ENCODE peak calls at places on chromosomes 3 and 15, in six cellular contexts. N, L, M, U, I and Z are unnamed samples.

GRCh38 chr3:63993653-63994079 is 29.6 kb downstream of the PSMD6 start:
- DNase-seq in N (peak; percentile 82), I (no peak), U (peak; percentile 68), M (peak; percentile 52), L (peak; percentile 48), Z (peak; percentile 76)

GRCh38 chr3:111676177-111677021 is 81.3 kb upstream of the ZBED2 start:
- DNase-seq in M (no peak), I (no peak), N (peak; percentile 12), U (peak; percentile 81), L (no peak), Z (peak; percentile 56)

GRCh38 chr3:144229973-144230372 is 258.4 kb downstream of the DIPK2A start:
- DNase-seq in L (no peak), I (no peak), N (peak; percentile 6), U (no peak), M (no peak), Z (no peak)

GRCh38 chr3:97823503-97824004 is 1.7 kb downstream of the CRYBG3 start:
- DNase-seq in L (no peak), N (peak; percentile 30), I (no peak), M (no peak), U (no peak), Z (no peak)

GRCh38 chr15:59372352-59373211 is at the start of gene MYO1E:
- DNase-seq in L (peak; percentile 53), I (peak; percentile 75), U (peak; percentile 92), N (peak; percentile 97), M (peak; percentile 89), Z (no peak)

GRCh38 chr3:177804646-177805045 is 607.4 kb upstream of the TBL1XR1 start:
- DNase-seq in I (no peak), U (no peak), L (no peak), N (no peak), M (no peak), Z (no peak)

GRCh38 chr3:99713440-99713839 is 75.0 kb downstream of the COL8A1 start:
- DNase-seq in U (no peak), L (no peak), I (no peak), N (no peak), M (no peak), Z (no peak)

GRCh38 chr3:42013652-42014442 is 51.9 kb upstream of the ULK4 start:
- DNase-seq in I (no peak), M (peak; percentile 63), L (peak; percentile 52), U (peak; percentile 55), N (no peak), Z (no peak)

GRCh38 chr3:11118181-11118682 is 36.1 kb upstream of the HRH1 start:
- DNase-seq in I (no peak), L (no peak), N (peak; percentile 91), U (no peak), M (no peak), Z (no peak)

GRCh38 chr3:184737641-184738518 is 26.0 kb upstream of the MAGEF1 start:
- DNase-seq in I (no peak), U (no peak), M (no peak), N (peak; percentile 53), L (no peak), Z (no peak)

GRCh38 chr15:28060005-28060404 is 39.1 kb downstream of the OCA2 start:
- DNase-seq in L (no peak), U (no peak), M (no peak), I (no peak), N (no peak), Z (no peak)

GRCh38 chr15:41823502-41823901 is 4.4 kb upstream of the JMJD7 start:
- DNase-seq in L (no peak), U (no peak), M (no peak), N (no peak), I (no peak), Z (no peak)

GRCh38 chr3:171123913-171124312 is 97.4 kb upstream of the SLC2A2 start:
- DNase-seq in L (no peak), U (no peak), N (no peak), I (no peak), M (no peak), Z (no peak)

GRCh38 chr3:55765398-55765797 is 278.3 kb upstream of the WNT5A start:
- DNase-seq in N (no peak), I (no peak), U (no peak), L (no peak), M (no peak), Z (no peak)

GRCh38 chr3:20073068-20073467 is 32.8 kb downstream of the KAT2B start:
- DNase-seq in M (no peak), N (no peak), L (no peak), I (no peak), U (no peak), Z (no peak)

GRCh38 chr3:160577551-160578195 is 12.3 kb upstream of the KPNA4 start:
- DNase-seq in N (peak; percentile 42), L (no peak), I (no peak), M (no peak), U (no peak), Z (peak; percentile 11)

GRCh38 chr15:41182266-41182665 is 48.3 kb downstream of the EXD1 start:
- DNase-seq in L (no peak), N (no peak), I (no peak), M (no peak), U (no peak), Z (no peak)

GRCh38 chr3:136194409-136195257 is 1.5 kb downstream of the MSL2 start:
- DNase-seq in M (no peak), N (no peak), L (peak; percentile 76), I (no peak), U (peak; percentile 52), Z (peak; percentile 43)

GRCh38 chr3:41808152-41808551 is 153.8 kb downstream of the ULK4 start:
- DNase-seq in I (no peak), L (no peak), M (no peak), N (peak; percentile 62), U (no peak), Z (no peak)

GRCh38 chr3:70805044-70805732 is 492.8 kb upstream of the MDFIC2 start:
- DNase-seq in L (no peak), I (no peak), N (peak; percentile 79), U (no peak), M (no peak), Z (no peak)

GRCh38 chr3:110243081-110243480 is 828.5 kb upstream of the NECTIN3 start:
- DNase-seq in I (no peak), N (peak; percentile 70), U (no peak), M (no peak), L (no peak), Z (no peak)

GRCh38 chr15:101320501-101321052 is 25.5 kb upstream of the SNRPA1 start:
- DNase-seq in L (peak; percentile 63), I (no peak), U (peak; percentile 52), N (peak; percentile 15), M (no peak), Z (peak; percentile 94)

GRCh38 chr3:86985427-86985826 is 5.5 kb downstream of the VGLL3 start:
- DNase-seq in U (no peak), L (no peak), I (no peak), N (no peak), M (no peak), Z (no peak)

GRCh38 chr15:101000271-101000681 is 81.1 kb downstream of the LRRK1 start:
- DNase-seq in M (no peak), N (no peak), I (no peak), L (no peak), U (no peak), Z (no peak)

GRCh38 chr3:155778441-155778840 is 27.6 kb downstream of the C3orf33 start:
- DNase-seq in N (no peak), U (no peak), L (no peak), I (no peak), M (no peak), Z (no peak)

GRCh38 chr15:75902129-75902557 is 1.5 kb upstream of the FBXO22 start:
- DNase-seq in U (no peak), L (no peak), I (no peak), M (no peak), N (no peak), Z (no peak)

GRCh38 chr3:171791695-171792082 is 18.6 kb downstream of the PLD1 start:
- DNase-seq in U (no peak), I (no peak), N (peak; percentile 66), L (no peak), M (no peak), Z (no peak)

GRCh38 chr3:144067059-144067458 is 95.4 kb downstream of the DIPK2A start:
- DNase-seq in M (no peak), L (no peak), I (no peak), N (no peak), U (no peak), Z (no peak)

GRCh38 chr3:123449092-123449985 is 449 bp upstream of the ADCY5 start:
- DNase-seq in I (no peak), U (peak; percentile 26), L (peak; percentile 14), M (peak; percentile 75), N (peak; percentile 4), Z (no peak)

GRCh38 chr3:37216597-37217097 is 42.3 kb upstream of the LRRFIP2 start:
- DNase-seq in N (no peak), I (no peak), M (no peak), U (no peak), L (no peak), Z (no peak)

GRCh38 chr3:63294332-63294731 is 16.2 kb downstream of the SYNPR start:
- DNase-seq in I (no peak), M (no peak), N (no peak), L (no peak), U (no peak), Z (no peak)

GRCh38 chr3:40924559-40925058 is 274.7 kb upstream of the CTNNB1 start:
- DNase-seq in L (no peak), U (no peak), N (no peak), M (no peak), I (peak; percentile 8), Z (no peak)

GRCh38 chr3:15438988-15439387 is 11.6 kb downstream of the EAF1 start:
- DNase-seq in N (peak; percentile 90), U (no peak), M (no peak), I (no peak), L (no peak), Z (peak; percentile 85)

GRCh38 chr3:188946837-188947236 is 224.9 kb upstream of the TPRG1 start:
- DNase-seq in I (no peak), U (no peak), L (no peak), M (no peak), N (peak; percentile 90), Z (no peak)

GRCh38 chr3:133997871-133998635 is 31.7 kb downstream of the SLCO2A1 start:
- DNase-seq in L (no peak), M (no peak), U (no peak), I (no peak), N (no peak), Z (no peak)

GRCh38 chr3:15815696-15816095 is 17.9 kb upstream of the ANKRD28 start:
- DNase-seq in N (peak; percentile 89), U (no peak), M (no peak), I (no peak), L (no peak), Z (peak; percentile 37)

GRCh38 chr3:29643034-29643425 is 362.2 kb downstream of the RBMS3 start:
- DNase-seq in N (no peak), M (no peak), U (no peak), L (no peak), I (no peak), Z (no peak)

GRCh38 chr15:73984208-73984979 is 7.7 kb downstream of the STOML1 start:
- DNase-seq in L (no peak), I (no peak), M (no peak), U (no peak), N (peak; percentile 36), Z (no peak)

GRCh38 chr3:129121016-129121791 is 400 bp downstream of the RAB43 start:
- DNase-seq in N (peak; percentile 19), I (no peak), U (peak; percentile 19), L (no peak), M (no peak), Z (peak; percentile 31)